ENCODE peak calls at places on chromosomes 6 and 20, in eight cellular contexts. N is body of pancreas, Y is IMR-90, G is stomach, F is tibial nerve, I is ovary, D is adrenal gland, C is suprapubic skin. Z is an unnamed sample.

GRCh38 chr6:106572875-106573575 is 56.3 kb downstream of the RTN4IP1 start:
- DNase-seq in N (no peak), Y (no peak), G (no peak), F (no peak), I (no peak), D (no peak), C (no peak), Z (no peak)

GRCh38 chr20:40525356-40525755 is 163.7 kb downstream of the MAFB start:
- DNase-seq in N (no peak), Y (peak), G (no peak), F (no peak), I (no peak), D (no peak), C (no peak), Z (no peak)

GRCh38 chr6:4021862-4022715 is 56.8 kb downstream of the FAM217A start:
- DNase-seq in N (no peak), Y (no peak), G (no peak), F (no peak), I (no peak), D (no peak), C (no peak), Z (no peak)

GRCh38 chr6:17506962-17507361 is 93.1 kb upstream of the FAM8A1 start:
- DNase-seq in N (no peak), Y (no peak), G (no peak), F (no peak), I (no peak), D (no peak), C (no peak), Z (no peak)

GRCh38 chr6:46491789-46492547 is 719 bp upstream of the RCAN2 start:
- DNase-seq in N (peak), Y (peak), G (peak), F (peak), I (peak), D (peak), C (peak), Z (peak)

GRCh38 chr6:151054304-151054703 is 185.5 kb upstream of the AKAP12 start:
- DNase-seq in N (no peak), Y (peak), G (no peak), F (peak), I (peak), D (peak), C (no peak), Z (no peak)

GRCh38 chr20:45552456-45552855 is 5.3 kb upstream of the EPPIN start:
- DNase-seq in N (peak), Y (no peak), G (no peak), F (no peak), I (no peak), D (no peak), C (no peak), Z (no peak)

GRCh38 chr20:57893364-57894001 is 183.7 kb upstream of the PMEPA1 start:
- DNase-seq in N (no peak), Y (no peak), G (no peak), F (no peak), I (no peak), D (no peak), C (no peak), Z (peak)

GRCh38 chr20:2652724-2653510 is 485 bp downstream of the NOP56 start:
- DNase-seq in N (peak), Y (no peak), G (no peak), F (peak), I (no peak), D (peak), C (peak), Z (peak)

GRCh38 chr20:4451487-4451886 is 270.2 kb upstream of the PRND start:
- DNase-seq in N (no peak), Y (no peak), G (no peak), F (no peak), I (no peak), D (no peak), C (no peak), Z (no peak)

GRCh38 chr6:138970856-138971425 is 17.1 kb downstream of the REPS1 start:
- DNase-seq in N (no peak), Y (peak), G (no peak), F (no peak), I (no peak), D (peak), C (no peak), Z (no peak)

GRCh38 chr6:53440331-53440730 is 91.6 kb upstream of the ELOVL5 start:
- DNase-seq in N (no peak), Y (no peak), G (no peak), F (no peak), I (no peak), D (no peak), C (no peak), Z (no peak)

GRCh38 chr20:4837760-4838159 is 116.1 kb downstream of the PRND start:
- DNase-seq in N (no peak), Y (no peak), G (no peak), F (no peak), I (no peak), D (no peak), C (no peak), Z (no peak)

GRCh38 chr6:169723200-169723909 is 945 bp downstream of the PHF10 start:
- DNase-seq in N (peak), Y (peak), G (peak), F (peak), I (peak), D (peak), C (peak), Z (peak)

GRCh38 chr20:63254536-63255384 is 497 bp upstream of the NKAIN4 start:
- DNase-seq in N (peak), Y (no peak), G (no peak), F (no peak), I (no peak), D (no peak), C (no peak), Z (no peak)

GRCh38 chr6:141264101-141264500 is 868.6 kb upstream of the GJE1 start:
- DNase-seq in N (no peak), Y (peak), G (no peak), F (no peak), I (no peak), D (no peak), C (no peak), Z (no peak)

GRCh38 chr6:8839626-8840025 is 404.3 kb upstream of the SLC35B3 start:
- DNase-seq in N (no peak), Y (no peak), G (no peak), F (no peak), I (no peak), D (no peak), C (no peak), Z (no peak)

GRCh38 chr20:17849901-17850673 is 118.5 kb downstream of the SNX5 start:
- DNase-seq in N (peak), Y (peak), G (peak), F (peak), I (no peak), D (no peak), C (peak), Z (no peak)

GRCh38 chr6:112560651-112561050 is 213.5 kb downstream of the RFPL4B start:
- DNase-seq in N (peak), Y (no peak), G (no peak), F (no peak), I (no peak), D (no peak), C (no peak), Z (no peak)

GRCh38 chr20:20211988-20212518 is 155.9 kb upstream of the INSM1 start:
- DNase-seq in N (no peak), Y (no peak), G (no peak), F (no peak), I (no peak), D (no peak), C (no peak), Z (no peak)

GRCh38 chr20:62923669-62924566 is 2.4 kb downstream of the DIDO1 start:
- DNase-seq in N (no peak), Y (no peak), G (no peak), F (no peak), I (no peak), D (no peak), C (no peak), Z (no peak)

GRCh38 chr6:16391451-16391912 is 153.1 kb downstream of the GMPR start:
- DNase-seq in N (peak), Y (peak), G (no peak), F (no peak), I (no peak), D (peak), C (no peak), Z (no peak)

GRCh38 chr6:29887330-29887818 is 55.0 kb upstream of the HLA-A start:
- DNase-seq in N (no peak), Y (peak), G (peak), F (no peak), I (peak), D (peak), C (peak), Z (no peak)

GRCh38 chr20:52124821-52125220 is 66.8 kb downstream of the ZFP64 start:
- DNase-seq in N (no peak), Y (no peak), G (no peak), F (no peak), I (no peak), D (no peak), C (no peak), Z (no peak)

GRCh38 chr6:161439093-161439492 is 165.2 kb upstream of the AGPAT4 start:
- DNase-seq in N (peak), Y (peak), G (no peak), F (peak), I (peak), D (peak), C (peak), Z (no peak)

GRCh38 chr6:25223421-25224052 is 55.6 kb upstream of the CARMIL1 start:
- DNase-seq in N (peak), Y (peak), G (peak), F (peak), I (peak), D (peak), C (no peak), Z (peak)

GRCh38 chr20:1377984-1378742 is 14.7 kb downstream of the FKBP1A start:
- DNase-seq in N (no peak), Y (peak), G (no peak), F (no peak), I (no peak), D (no peak), C (no peak), Z (no peak)

GRCh38 chr6:93677297-93677965 is 258.1 kb upstream of the EPHA7 start:
- DNase-seq in N (no peak), Y (no peak), G (no peak), F (no peak), I (no peak), D (no peak), C (no peak), Z (no peak)

GRCh38 chr20:52103469-52103910 is 88.1 kb downstream of the ZFP64 start:
- DNase-seq in N (no peak), Y (peak), G (no peak), F (no peak), I (no peak), D (no peak), C (no peak), Z (no peak)

GRCh38 chr6:64681416-64682160 is 1025.4 kb downstream of the EYS start:
- DNase-seq in N (no peak), Y (no peak), G (no peak), F (no peak), I (no peak), D (no peak), C (no peak), Z (no peak)

GRCh38 chr6:27157461-27158315 is 89.8 kb upstream of the PRSS16 start:
- DNase-seq in N (peak), Y (peak), G (peak), F (peak), I (peak), D (peak), C (no peak), Z (peak)

GRCh38 chr6:27156874-27157460 is 90.5 kb upstream of the PRSS16 start:
- DNase-seq in N (no peak), Y (no peak), G (no peak), F (no peak), I (no peak), D (no peak), C (no peak), Z (no peak)

GRCh38 chr6:27159725-27160124 is 87.8 kb upstream of the PRSS16 start:
- DNase-seq in N (no peak), Y (no peak), G (no peak), F (no peak), I (no peak), D (no peak), C (no peak), Z (no peak)

GRCh38 chr6:27161115-27161514 is 86.4 kb upstream of the PRSS16 start:
- DNase-seq in N (no peak), Y (no peak), G (no peak), F (no peak), I (no peak), D (no peak), C (no peak), Z (no peak)

GRCh38 chr6:27158316-27158643 is 89.2 kb upstream of the PRSS16 start:
- DNase-seq in N (no peak), Y (no peak), G (no peak), F (no peak), I (no peak), D (no peak), C (no peak), Z (no peak)
- H3K4me3 ChIP-seq in N (no peak), Y (peak), G (no peak), F (no peak), I (no peak), D (no peak), C (no peak), Z (no peak)

GRCh38 chr6:144954241-144954556 is 669.1 kb downstream of the UTRN start:
- DNase-seq in N (no peak), Y (no peak), G (no peak), F (no peak), I (no peak), D (no peak), C (no peak), Z (no peak)

GRCh38 chr6:144955392-144955791 is 670.3 kb downstream of the UTRN start:
- DNase-seq in N (no peak), Y (no peak), G (no peak), F (no peak), I (no peak), D (no peak), C (no peak), Z (no peak)

GRCh38 chr6:144951730-144952437 is 666.7 kb downstream of the UTRN start:
- DNase-seq in N (no peak), Y (no peak), G (no peak), F (no peak), I (no peak), D (no peak), C (no peak), Z (no peak)

GRCh38 chr6:144953552-144954240 is 668.6 kb downstream of the UTRN start:
- DNase-seq in N (no peak), Y (peak), G (no peak), F (no peak), I (no peak), D (no peak), C (no peak), Z (no peak)

DNA sequence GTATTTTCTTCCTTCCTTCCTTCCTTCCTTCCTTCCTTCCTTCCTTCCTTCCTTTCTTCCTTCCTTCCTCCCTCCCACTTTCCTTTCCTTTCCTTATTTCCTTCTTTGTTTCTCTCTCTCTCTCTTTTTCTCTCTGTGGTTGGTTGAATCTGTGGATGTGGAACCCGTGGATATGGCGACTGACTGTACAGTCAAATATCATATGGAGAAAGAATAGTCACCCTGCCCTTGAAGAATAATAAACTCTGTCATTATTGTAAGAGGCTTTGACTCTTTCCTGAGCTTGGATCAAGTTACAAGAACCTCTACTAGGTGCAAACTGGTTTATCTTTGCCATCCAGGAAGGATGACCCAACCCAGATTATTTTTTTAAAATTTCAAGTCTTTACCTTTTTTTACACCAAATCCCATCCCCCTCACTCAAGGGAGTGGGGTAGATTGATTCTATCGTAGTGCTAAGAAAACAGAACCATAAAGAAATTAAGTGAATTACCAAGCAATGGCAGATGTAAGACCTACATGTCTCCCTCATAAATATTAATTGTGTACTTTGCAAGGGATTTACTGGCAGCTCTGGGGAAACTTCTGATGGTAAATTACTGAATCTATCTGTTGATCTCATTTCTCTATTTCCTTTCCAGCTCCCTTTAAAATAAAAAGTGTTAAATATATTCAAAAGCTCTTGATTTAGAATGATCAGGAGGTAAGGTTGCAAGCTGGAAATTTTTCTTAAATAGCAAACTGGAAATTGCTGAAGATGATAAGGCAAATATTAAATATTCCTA is 667.5 kb downstream of the UTRN start:
- DNase-seq in N (no peak), Y (no peak), G (no peak), F (no peak), I (no peak), D (no peak), C (no peak), Z (no peak)
- TF ChIP-seq POLR2A in N (no peak), Y (no peak), G (no peak), F (no peak), I (no peak), D (no peak), C (no peak), Z (no peak)

GRCh38 chr6:167850792-167851191 is 24.1 kb downstream of the AFDN start:
- DNase-seq in N (no peak), Y (no peak), G (no peak), F (no peak), I (no peak), D (no peak), C (no peak), Z (no peak)
- H3K4me3 ChIP-seq in N (no peak), Y (no peak), G (no peak), F (no peak), I (no peak), D (no peak), C (no peak), Z (no peak)

DNA sequence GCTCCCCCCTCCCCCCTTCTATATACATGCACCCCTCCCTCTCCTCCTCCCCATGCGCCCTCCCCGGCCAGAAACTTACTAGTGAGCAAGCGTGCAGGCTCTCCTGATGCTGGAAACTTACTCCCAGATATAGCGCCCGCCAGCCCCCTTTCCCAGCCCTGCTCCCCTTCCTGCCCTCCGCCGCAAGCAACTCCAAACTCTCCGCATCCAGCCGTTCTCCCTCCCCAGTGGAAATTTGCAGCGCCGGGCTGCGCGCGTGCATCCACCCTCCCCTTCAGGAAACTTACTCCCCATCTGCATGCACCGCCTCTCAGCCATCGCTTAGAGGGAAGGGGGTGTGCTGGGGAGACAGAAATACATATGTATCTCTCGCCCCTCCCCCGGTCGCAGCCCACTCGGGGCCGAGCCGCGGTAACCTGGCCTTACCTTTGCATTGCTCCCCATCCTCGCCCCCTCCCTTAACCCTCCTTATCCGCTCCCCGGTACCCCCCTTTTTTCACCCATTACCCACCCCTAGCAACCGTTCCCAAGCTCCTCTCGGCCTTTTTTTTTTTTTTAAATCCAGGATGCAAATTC is at the start of gene TRERF1:
- DNase-seq in N (peak), Y (peak), G (peak), F (peak), I (peak), D (peak), C (peak), Z (peak)
- TF ChIP-seq POLR2A in N (no peak), Y (no peak), G (no peak), F (peak), I (no peak), D (no peak), C (no peak), Z (no peak)

DNA sequence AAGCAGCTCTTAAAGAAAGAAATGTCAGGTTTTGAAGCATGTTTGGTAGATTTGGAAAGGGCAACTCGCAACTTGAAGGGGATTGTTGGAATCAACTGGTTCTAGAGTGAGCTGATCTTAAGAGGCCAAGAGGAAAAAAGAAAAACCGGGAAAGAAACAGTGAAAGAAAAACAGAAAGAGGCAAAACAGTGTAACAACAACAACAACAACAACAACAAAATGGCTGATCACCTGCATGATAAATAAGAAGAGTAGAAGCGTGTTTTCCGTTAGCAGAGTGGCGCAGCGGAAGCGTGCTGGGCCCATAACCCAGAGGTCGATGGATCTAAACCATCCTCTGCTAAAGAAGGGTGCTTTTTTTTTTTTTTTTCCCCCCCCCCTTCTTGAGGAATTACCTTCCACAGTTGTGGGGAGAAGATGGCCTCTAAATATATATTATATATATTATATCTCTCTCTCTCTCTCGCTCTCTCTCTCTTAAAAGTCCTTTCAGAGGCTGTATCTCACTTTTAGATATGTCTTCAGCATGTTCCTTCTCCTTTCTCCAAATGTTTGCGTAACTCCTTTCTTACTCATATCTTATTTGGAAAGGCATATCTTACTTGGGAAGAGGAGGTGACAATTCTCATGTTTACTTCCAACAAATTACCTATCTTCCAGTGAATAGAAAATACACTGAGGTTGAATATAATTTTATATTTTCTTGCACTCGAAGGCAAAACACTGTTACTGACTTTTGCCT is 134.4 kb downstream of the OR2B2 start:
- DNase-seq in N (no peak), Y (no peak), G (no peak), F (no peak), I (no peak), D (no peak), C (no peak), Z (no peak)
- H3K4me3 ChIP-seq in N (no peak), Y (no peak), G (no peak), F (no peak), I (no peak), D (no peak), C (no peak), Z (no peak)

GRCh38 chr6:33782561-33782960 is 6.4 kb downstream of the LEMD2 start:
- DNase-seq in N (no peak), Y (no peak), G (no peak), F (no peak), I (no peak), D (no peak), C (no peak), Z (no peak)

GRCh38 chr6:33779305-33779704 is 9.6 kb downstream of the LEMD2 start:
- DNase-seq in N (no peak), Y (no peak), G (no peak), F (no peak), I (no peak), D (no peak), C (no peak), Z (no peak)

GRCh38 chr6:33779895-33780294 is 9.0 kb downstream of the LEMD2 start:
- DNase-seq in N (no peak), Y (no peak), G (no peak), F (no peak), I (no peak), D (no peak), C (no peak), Z (no peak)

GRCh38 chr6:33783781-33784520 is 5.0 kb downstream of the LEMD2 start:
- DNase-seq in N (no peak), Y (no peak), G (no peak), F (no peak), I (no peak), D (no peak), C (no peak), Z (no peak)

GRCh38 chr6:33781105-33781975 is 7.6 kb downstream of the LEMD2 start:
- DNase-seq in N (no peak), Y (no peak), G (no peak), F (no peak), I (no peak), D (peak), C (no peak), Z (no peak)
- TF ChIP-seq POLR2A in N (no peak), Y (no peak), G (no peak), F (no peak), I (no peak), D (no peak), C (no peak), Z (no peak)

GRCh38 chr6:37565267-37566208 is 65.8 kb upstream of the CCDC167 start:
- DNase-seq in N (peak), Y (no peak), G (no peak), F (no peak), I (no peak), D (no peak), C (no peak), Z (no peak)
- H3K4me3 ChIP-seq in N (no peak), Y (peak), G (peak), F (peak), I (peak), D (no peak), C (peak), Z (peak)